ENCODE peak calls at places on chromosome 20, in seven cellular contexts. P is GM23248, F is HCT116, H is OCI-LY7, V is MM.1S, E is hepatocyte, S is neural progenitor cell. O is an unnamed sample.

GRCh38 chr20:41329435-41330342 is 10.9 kb upstream of the LPIN3 start:
- DNase-seq in P (peak; percentile 98), F (peak; percentile 26), H (no peak), V (peak; percentile 68), E (peak; percentile 74), S (no peak), O (peak; percentile 96)

GRCh38 chr20:56328861-56329260 is 29.9 kb upstream of the FAM210B start:
- DNase-seq in P (peak; percentile 47), F (no peak), H (peak; percentile 12), V (peak; percentile 47), E (peak; percentile 45), S (peak; percentile 51), O (peak; percentile 57)

GRCh38 chr20:63808145-63808724 is 22.8 kb downstream of the ZBTB46 start:
- DNase-seq in P (no peak), F (no peak), H (no peak), V (no peak), E (no peak), S (no peak), O (no peak)

GRCh38 chr20:60589624-60590023 is 631.4 kb downstream of the CDH26 start:
- DNase-seq in P (peak; percentile 49), F (no peak), H (peak; percentile 2), V (peak; percentile 38), E (peak; percentile 34), S (peak; percentile 75), O (peak; percentile 3)

GRCh38 chr20:41499064-41499463 is 119.1 kb downstream of the CHD6 start:
- DNase-seq in P (peak; percentile 55), F (no peak), H (no peak), V (no peak), E (no peak), S (no peak), O (no peak)

GRCh38 chr20:57620274-57620990 is at the start of gene ZBP1:
- DNase-seq in P (no peak), F (no peak), H (peak; percentile 98), V (peak; percentile 98), E (no peak), S (no peak), O (no peak)

GRCh38 chr20:13960525-13960924 is 29.9 kb downstream of the SEL1L2 start:
- DNase-seq in P (no peak), F (no peak), H (no peak), V (no peak), E (no peak), S (no peak), O (peak; percentile 50)

GRCh38 chr20:39117486-39117885 is 155.3 kb downstream of the DHX35 start:
- DNase-seq in P (peak; percentile 63), F (peak; percentile 88), H (no peak), V (no peak), E (peak; percentile 54), S (no peak), O (peak; percentile 61)

GRCh38 chr20:59598625-59599310 is 5.6 kb upstream of the PHACTR3 start:
- DNase-seq in P (peak; percentile 43), F (peak; percentile 19), H (peak; percentile 47), V (peak; percentile 36), E (peak; percentile 56), S (peak; percentile 52), O (peak; percentile 50)

GRCh38 chr20:23366384-23366783 is 4.4 kb downstream of the GZF1 start:
- DNase-seq in P (peak; percentile 32), F (no peak), H (peak; percentile 8), V (peak; percentile 53), E (no peak), S (no peak), O (no peak)

GRCh38 chr20:62958388-62959100 is 6.0 kb downstream of the SLC17A9 start:
- DNase-seq in P (no peak), F (no peak), H (no peak), V (no peak), E (no peak), S (no peak), O (no peak)

GRCh38 chr20:219290-220115 is 7.6 kb upstream of the DEFB129 start:
- DNase-seq in P (peak; percentile 42), F (peak; percentile 27), H (peak; percentile 27), V (no peak), E (peak; percentile 28), S (peak; percentile 74), O (peak; percentile 63)

GRCh38 chr20:9884666-9885065 is 45.8 kb upstream of the PAK5 start:
- DNase-seq in P (peak; percentile 17), F (no peak), H (no peak), V (no peak), E (no peak), S (no peak), O (peak; percentile 59)

GRCh38 chr20:272718-273117 is 15.2 kb downstream of the DEFB132 start:
- DNase-seq in P (no peak), F (no peak), H (no peak), V (no peak), E (no peak), S (no peak), O (no peak)

GRCh38 chr20:13008761-13009681 is at the start of gene SPTLC3:
- DNase-seq in P (peak; percentile 53), F (no peak), H (peak; percentile 2), V (no peak), E (peak; percentile 77), S (peak; percentile 46), O (peak; percentile 81)

GRCh38 chr20:53829706-53830521 is 236.3 kb upstream of the ZNF217 start:
- DNase-seq in P (peak; percentile 65), F (no peak), H (peak; percentile 81), V (peak; percentile 68), E (peak; percentile 51), S (no peak), O (peak; percentile 74)

GRCh38 chr20:50136822-50137599 is 16.5 kb downstream of the PEDS1 start:
- DNase-seq in P (peak; percentile 55), F (no peak), H (no peak), V (no peak), E (no peak), S (no peak), O (peak; percentile 73)

GRCh38 chr20:57389695-57390603 is 1.2 kb upstream of the RBM38 start:
- DNase-seq in P (no peak), F (no peak), H (no peak), V (no peak), E (no peak), S (peak; percentile 48), O (no peak)

GRCh38 chr20:56875052-56875663 is 246.1 kb downstream of the TFAP2C start:
- DNase-seq in P (peak; percentile 88), F (peak; percentile 10), H (no peak), V (peak; percentile 19), E (peak; percentile 82), S (no peak), O (peak; percentile 99)

GRCh38 chr20:54345301-54345724 is 130.1 kb upstream of the DOK5 start:
- DNase-seq in P (peak; percentile 90), F (peak; percentile 7), H (no peak), V (no peak), E (no peak), S (no peak), O (peak; percentile 84)

GRCh38 chr20:674936-675452 is 608 bp downstream of the SCRT2 start:
- DNase-seq in P (no peak), F (no peak), H (no peak), V (no peak), E (no peak), S (no peak), O (no peak)

GRCh38 chr20:5141615-5142014 is 14.8 kb downstream of the CDS2 start:
- DNase-seq in P (no peak), F (no peak), H (no peak), V (no peak), E (no peak), S (no peak), O (no peak)

GRCh38 chr20:44709380-44709779 is 5.8 kb upstream of the CCN5 start:
- DNase-seq in P (no peak), F (no peak), H (no peak), V (no peak), E (no peak), S (no peak), O (no peak)

DNA sequence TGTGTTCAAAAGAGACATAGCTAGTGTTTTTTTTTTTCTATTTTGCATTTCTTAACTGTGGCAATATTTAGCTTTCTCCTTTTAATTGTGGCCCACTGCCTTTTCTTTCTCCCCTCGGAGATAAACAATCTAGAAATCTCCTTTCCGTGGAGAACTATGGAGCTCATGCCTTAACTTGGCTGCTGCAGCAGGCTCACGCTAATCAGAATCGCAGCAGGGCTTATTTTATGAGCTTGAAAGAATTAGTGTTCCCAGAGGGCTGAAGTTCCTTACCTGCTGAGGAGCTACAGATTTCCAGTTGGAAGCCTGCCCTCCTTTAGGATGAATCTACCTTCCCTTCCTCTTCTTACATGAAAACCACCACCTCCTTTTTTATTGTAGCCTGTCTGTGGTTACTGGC is 35.6 kb downstream of the CTNNBL1 start:
- DNase-seq in P (no peak), F (no peak), H (no peak), V (no peak), E (no peak), S (peak; percentile 46), O (no peak)
- TF ChIP-seq EZH2phosphoT487 in P (no peak), F (no peak), H (no peak), V (no peak), E (no peak), S (no peak), O (no peak)

DNA sequence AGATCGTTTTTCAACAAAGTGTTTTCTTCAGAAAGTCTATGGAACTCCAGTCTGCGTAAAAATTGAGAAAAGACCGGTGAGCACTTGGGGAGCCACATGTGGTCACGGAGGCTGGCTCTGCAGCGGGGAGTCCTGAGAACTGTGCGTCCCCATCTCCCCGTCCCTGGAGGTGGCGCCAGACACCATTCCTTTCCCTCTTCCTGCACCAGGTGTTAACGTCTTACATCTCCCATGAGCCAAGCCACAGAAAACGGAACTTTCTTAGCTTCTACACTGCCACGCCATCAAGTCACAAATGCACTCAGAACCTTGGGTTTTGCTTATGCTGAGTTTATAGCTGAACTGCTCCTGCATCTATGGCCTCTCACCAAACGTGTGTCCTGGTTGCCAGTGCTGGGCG is 62.6 kb downstream of the GINS1 start:
- DNase-seq in P (peak; percentile 23), F (peak; percentile 8), H (peak; percentile 42), V (peak; percentile 32), E (peak; percentile 45), S (peak; percentile 68), O (peak; percentile 68)
- TF ChIP-seq EZH2phosphoT487 in P (no peak), F (no peak), H (no peak), V (no peak), E (no peak), S (no peak), O (no peak)

GRCh38 chr20:31894980-31895675 is 24.7 kb downstream of the TTLL9 start:
- DNase-seq in P (peak; percentile 66), F (no peak), H (peak; percentile 64), V (peak; percentile 12), E (peak; percentile 60), S (peak; percentile 37), O (peak; percentile 72)
- TF ChIP-seq EZH2phosphoT487 in P (no peak), F (no peak), H (no peak), V (no peak), E (no peak), S (no peak), O (no peak)

DNA sequence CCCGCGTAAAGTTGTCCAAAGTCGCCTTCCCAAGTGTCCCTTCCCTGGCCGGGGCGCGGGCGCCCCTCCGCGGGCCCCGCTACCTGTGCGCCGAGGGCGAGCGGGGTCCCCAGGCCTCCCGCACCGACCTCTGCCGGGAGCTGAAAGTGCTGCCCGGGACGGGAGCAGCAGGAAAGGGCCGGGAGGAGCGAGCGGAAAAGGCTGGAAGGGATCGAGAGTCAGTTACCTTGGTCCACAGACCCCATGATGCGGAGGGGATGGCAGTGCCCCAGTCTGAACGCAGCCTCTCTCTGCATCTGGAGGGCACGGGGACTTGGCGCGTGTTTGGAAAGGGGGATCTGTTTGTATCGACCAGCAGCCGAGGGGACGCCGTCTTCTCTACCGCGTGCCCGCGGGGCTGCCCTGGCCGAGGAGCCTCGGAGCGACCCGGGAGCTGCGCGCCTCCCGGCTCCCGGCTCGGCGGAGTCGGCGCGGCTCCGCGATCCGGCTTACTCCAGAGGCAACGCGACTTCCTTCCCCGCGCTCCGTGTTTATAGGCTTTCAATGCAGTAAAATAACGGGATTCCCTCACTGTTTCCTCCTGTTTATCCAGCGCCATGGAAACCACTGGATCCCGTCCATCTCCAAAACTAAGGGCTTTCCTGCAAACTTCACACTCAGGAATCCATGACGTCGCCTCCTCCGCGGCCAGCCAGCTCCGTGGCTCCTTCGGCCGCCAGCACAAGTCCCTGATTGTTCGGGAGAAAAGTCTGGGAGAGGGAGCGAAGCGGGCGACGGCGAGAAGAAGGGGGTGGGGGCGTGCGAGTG is 20.0 kb upstream of the NFATC2 start:
- DNase-seq in P (peak; percentile 94), F (peak; percentile 26), H (no peak), V (no peak), E (peak; percentile 86), S (peak; percentile 83), O (peak; percentile 93)
- TF ChIP-seq EZH2phosphoT487 in P (no peak), F (no peak), H (no peak), V (no peak), E (no peak), S (no peak), O (no peak)

O was measured in PC-3.